ENCODE peak calls at places on chromosomes 11 and 22, in five cellular contexts. One of them, this sample, is unnamed. For H3K36me3 and H3K4me1, the result is how much of the 10 kb centered on the place peaks cover.

GRCh38 chr11:68373189-68373809 is 60.9 kb downstream of the LRP5 start:
- DNase-seq in mammary epithelial cell: no peak
- DNase-seq in PC-3: no peak
- DNase-seq in astrocyte: no peak
- DNase-seq in endodermal cell: no peak
- DNase-seq in this sample: no peak

GRCh38 chr11:123086315-123086714 is 24.4 kb upstream of the HSPA8 start:
- DNase-seq in mammary epithelial cell: no peak
- DNase-seq in endodermal cell: no peak
- DNase-seq in PC-3: no peak
- DNase-seq in astrocyte: no peak
- DNase-seq in this sample: no peak

GRCh38 chr11:95832763-95833162 is 42.5 kb downstream of the CEP57 start:
- DNase-seq in endodermal cell: no peak
- DNase-seq in PC-3: peak
- DNase-seq in mammary epithelial cell: no peak
- DNase-seq in astrocyte: peak
- DNase-seq in this sample: no peak

GRCh38 chr11:34050967-34051348 is 573 bp upstream of the CAPRIN1 start:
- DNase-seq in astrocyte: peak
- DNase-seq in endodermal cell: no peak
- DNase-seq in PC-3: no peak
- DNase-seq in mammary epithelial cell: peak
- DNase-seq in this sample: no peak

GRCh38 chr11:1653541-1654387 is 24.2 kb downstream of the KRTAP5-5 start:
- DNase-seq in endodermal cell: no peak
- DNase-seq in astrocyte: no peak
- DNase-seq in mammary epithelial cell: no peak
- DNase-seq in PC-3: no peak
- DNase-seq in this sample: no peak

GRCh38 chr11:121797496-121797895 is 318.5 kb downstream of the BLID start:
- DNase-seq in mammary epithelial cell: no peak
- DNase-seq in endodermal cell: no peak
- DNase-seq in astrocyte: no peak
- DNase-seq in PC-3: no peak
- DNase-seq in this sample: no peak

GRCh38 chr11:45722144-45722543 is 56.7 kb upstream of the CHST1 start:
- DNase-seq in PC-3: no peak
- DNase-seq in endodermal cell: peak
- DNase-seq in astrocyte: no peak
- DNase-seq in mammary epithelial cell: no peak
- DNase-seq in this sample: no peak

GRCh38 chr11:44861829-44862545 is 88.7 kb downstream of the TP53I11 start:
- DNase-seq in endodermal cell: peak
- DNase-seq in astrocyte: peak
- DNase-seq in mammary epithelial cell: peak
- DNase-seq in PC-3: peak
- DNase-seq in this sample: peak

GRCh38 chr22:19194751-19195536 is 16.4 kb upstream of the SLC25A1 start:
- DNase-seq in PC-3: no peak
- DNase-seq in endodermal cell: no peak
- DNase-seq in mammary epithelial cell: no peak
- DNase-seq in astrocyte: no peak
- DNase-seq in this sample: no peak

GRCh38 chr11:65718531-65718930 is 2.1 kb downstream of the RNASEH2C start:
- DNase-seq in PC-3: no peak
- DNase-seq in astrocyte: no peak
- DNase-seq in mammary epithelial cell: no peak
- DNase-seq in endodermal cell: no peak
- DNase-seq in this sample: no peak
- H3K9ac ChIP-seq in PC-3: peak
- H3K9ac ChIP-seq in astrocyte: peak
- H3K9ac ChIP-seq in mammary epithelial cell: no peak
- H3K9ac ChIP-seq in endodermal cell: no peak
- H3K9ac ChIP-seq in this sample: no peak

DNA sequence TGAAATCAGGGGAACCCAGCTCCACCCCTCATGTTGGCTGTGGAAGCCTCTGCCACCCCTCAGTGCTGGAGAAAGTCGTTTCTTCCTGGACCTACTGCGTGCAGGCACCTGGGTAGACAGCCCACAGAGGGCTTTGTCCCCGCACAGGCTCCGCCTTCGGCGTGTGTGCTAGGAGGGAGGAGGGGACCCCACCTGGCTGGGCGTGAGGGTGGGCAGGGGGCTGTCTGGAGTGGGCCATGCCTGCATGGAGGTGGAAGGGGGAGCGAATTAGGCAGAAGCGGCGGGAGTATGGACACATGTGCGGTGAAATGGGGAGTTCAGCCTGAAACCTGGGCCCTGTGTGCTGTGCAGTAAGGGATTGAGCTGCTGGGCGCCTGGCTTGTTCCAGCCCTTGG is 49.3 kb downstream of the FBLN1 start:
- DNase-seq in astrocyte: no peak
- DNase-seq in PC-3: no peak
- DNase-seq in mammary epithelial cell: no peak
- DNase-seq in endodermal cell: peak
- DNase-seq in this sample: no peak
- H3K36me3 ChIP-seq in astrocyte: under half
- H3K36me3 ChIP-seq in PC-3: under half
- H3K36me3 ChIP-seq in mammary epithelial cell: under half
- H3K36me3 ChIP-seq in endodermal cell: half or more
- H3K36me3 ChIP-seq in this sample: under half

DNA sequence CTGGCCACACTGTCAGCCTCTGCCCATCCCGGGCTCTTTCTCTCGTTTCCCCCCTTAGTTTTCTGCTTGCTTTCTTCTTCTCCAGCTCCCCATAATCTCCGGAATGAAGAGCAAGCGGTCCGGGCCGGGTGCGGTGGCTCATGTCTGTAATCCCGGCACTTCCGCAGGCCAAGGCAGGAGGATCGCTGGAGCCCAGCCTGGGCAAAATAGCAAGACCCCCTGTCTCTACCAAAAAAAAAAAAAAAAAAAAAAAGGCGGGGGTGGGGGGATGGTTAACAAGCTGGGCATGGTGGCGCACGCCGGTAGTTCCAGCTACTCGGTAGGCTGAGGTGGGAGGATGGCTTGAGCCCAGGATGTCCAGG is 40.8 kb downstream of the AHNAK start:
- DNase-seq in mammary epithelial cell: no peak
- DNase-seq in PC-3: no peak
- DNase-seq in astrocyte: no peak
- DNase-seq in endodermal cell: no peak
- DNase-seq in this sample: no peak
- H3K4me1 ChIP-seq in mammary epithelial cell: under half
- H3K4me1 ChIP-seq in PC-3: under half
- H3K4me1 ChIP-seq in astrocyte: under half
- H3K4me1 ChIP-seq in endodermal cell: under half
- H3K4me1 ChIP-seq in this sample: under half

GRCh38 chr11:56910785-56911184 is 77.9 kb upstream of the OR5AK2 start:
- DNase-seq in mammary epithelial cell: peak
- DNase-seq in astrocyte: peak
- DNase-seq in PC-3: peak
- DNase-seq in endodermal cell: no peak
- DNase-seq in this sample: no peak
- H3K9ac ChIP-seq in mammary epithelial cell: no peak
- H3K9ac ChIP-seq in astrocyte: peak
- H3K9ac ChIP-seq in PC-3: peak
- H3K9ac ChIP-seq in endodermal cell: no peak
- H3K9ac ChIP-seq in this sample: no peak

GRCh38 chr22:29337631-29338284 is 22.3 kb upstream of the RASL10A start:
- DNase-seq in PC-3: no peak
- DNase-seq in astrocyte: no peak
- DNase-seq in mammary epithelial cell: no peak
- DNase-seq in endodermal cell: no peak
- DNase-seq in this sample: no peak

GRCh38 chr22:29334148-29334547 is 18.7 kb upstream of the RASL10A start:
- DNase-seq in endodermal cell: no peak
- DNase-seq in mammary epithelial cell: no peak
- DNase-seq in astrocyte: no peak
- DNase-seq in PC-3: no peak
- DNase-seq in this sample: no peak

GRCh38 chr22:29336751-29337490 is 21.4 kb upstream of the RASL10A start:
- DNase-seq in astrocyte: no peak
- DNase-seq in PC-3: no peak
- DNase-seq in endodermal cell: no peak
- DNase-seq in mammary epithelial cell: no peak
- DNase-seq in this sample: no peak

GRCh38 chr22:29334696-29335344 is 19.3 kb upstream of the RASL10A start:
- DNase-seq in endodermal cell: no peak
- DNase-seq in PC-3: peak
- DNase-seq in mammary epithelial cell: no peak
- DNase-seq in astrocyte: no peak
- DNase-seq in this sample: no peak

GRCh38 chr22:29335656-29336055 is 20.2 kb upstream of the RASL10A start:
- DNase-seq in endodermal cell: no peak
- DNase-seq in PC-3: no peak
- DNase-seq in astrocyte: no peak
- DNase-seq in mammary epithelial cell: no peak
- DNase-seq in this sample: no peak
- H3K36me3 ChIP-seq in endodermal cell: half or more
- H3K36me3 ChIP-seq in PC-3: under half
- H3K36me3 ChIP-seq in astrocyte: under half
- H3K36me3 ChIP-seq in mammary epithelial cell: under half
- H3K36me3 ChIP-seq in this sample: under half

DNA sequence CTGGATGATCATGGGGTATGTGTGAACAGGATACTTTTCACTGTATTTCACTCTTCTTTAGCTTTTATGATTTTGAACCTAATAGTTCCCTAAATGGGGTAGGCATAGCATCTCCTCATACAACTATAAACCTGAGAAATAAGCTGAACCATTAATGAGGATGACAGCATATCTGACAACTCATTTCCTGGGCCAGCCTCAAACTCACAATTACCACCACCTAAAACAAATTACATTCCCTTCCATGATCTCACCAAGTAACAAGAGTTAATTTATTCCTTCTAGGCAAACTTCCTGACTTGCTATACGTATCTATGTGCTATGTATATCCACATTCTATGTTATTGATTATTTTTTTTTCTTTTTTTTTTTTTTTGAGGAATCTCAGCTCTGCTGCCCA is 23.0 kb downstream of the SIK3 start:
- DNase-seq in PC-3: peak
- DNase-seq in mammary epithelial cell: peak
- DNase-seq in endodermal cell: no peak
- DNase-seq in astrocyte: peak
- DNase-seq in this sample: no peak
- H3K4me1 ChIP-seq in PC-3: under half
- H3K4me1 ChIP-seq in mammary epithelial cell: half or more
- H3K4me1 ChIP-seq in endodermal cell: under half
- H3K4me1 ChIP-seq in astrocyte: under half
- H3K4me1 ChIP-seq in this sample: under half

GRCh38 chr11:130719516-130719915 is 196.8 kb downstream of the SNX19 start:
- DNase-seq in mammary epithelial cell: no peak
- DNase-seq in endodermal cell: no peak
- DNase-seq in PC-3: no peak
- DNase-seq in astrocyte: peak
- DNase-seq in this sample: no peak
- H3K9ac ChIP-seq in mammary epithelial cell: no peak
- H3K9ac ChIP-seq in endodermal cell: no peak
- H3K9ac ChIP-seq in PC-3: no peak
- H3K9ac ChIP-seq in astrocyte: peak
- H3K9ac ChIP-seq in this sample: no peak

This sample was measured in colonic mucosa.